ENCODE peak calls at places on chromosomes 3 and 15, in seven cellular contexts. Q, T, I, G, Z, X and M are unnamed samples.
A peak's percentile ranks its signal among the peaks of the same experiment; 100 is the strongest.

GRCh38 chr3:177358968-177359600 is 161.8 kb upstream of the TBL1XR1 start:
- DNase-seq in I (no peak), Q (no peak), X (peak; percentile 57), Z (peak; percentile 72), G (peak; percentile 58), T (peak; percentile 82), M (peak; percentile 45)

GRCh38 chr15:100043069-100043641 is 298.6 kb downstream of the ADAMTS17 start:
- DNase-seq in I (peak; percentile 57), G (no peak), T (no peak), X (no peak), Q (peak; percentile 50), Z (no peak), M (no peak)

GRCh38 chr3:127836004-127836882 is 13.9 kb upstream of the MGLL start:
- DNase-seq in X (no peak), T (no peak), Z (no peak), I (no peak), Q (no peak), G (no peak), M (peak; percentile 88)

GRCh38 chr3:167653750-167654149 is at the start of gene WDR49:
- DNase-seq in Q (no peak), T (peak; percentile 49), G (no peak), I (no peak), X (no peak), Z (no peak), M (peak; percentile 4)

GRCh38 chr3:73604491-73604890 is 20.2 kb downstream of the PDZRN3 start:
- DNase-seq in X (no peak), Q (no peak), T (no peak), G (no peak), Z (no peak), I (no peak), M (no peak)

GRCh38 chr3:172106989-172107388 is 67.6 kb downstream of the FNDC3B start:
- DNase-seq in I (peak; percentile 38), X (peak; percentile 20), T (no peak), G (peak; percentile 43), Z (no peak), Q (no peak), M (peak; percentile 42)

GRCh38 chr15:55993111-55993803 is at the start of gene NEDD4:
- DNase-seq in Q (peak; percentile 96), G (peak; percentile 87), Z (peak; percentile 79), T (peak; percentile 85), I (peak; percentile 57), X (peak; percentile 91), M (peak; percentile 95)

GRCh38 chr3:168054447-168054846 is 41.3 kb downstream of the GOLIM4 start:
- DNase-seq in G (no peak), X (no peak), Q (no peak), Z (no peak), T (no peak), I (no peak), M (no peak)

GRCh38 chr3:153289334-153289808 is 127.3 kb downstream of the RAP2B start:
- DNase-seq in Q (peak; percentile 54), Z (no peak), T (no peak), I (peak; percentile 14), G (no peak), X (peak; percentile 6), M (no peak)

GRCh38 chr3:150324825-150325224 is 83.3 kb upstream of the TSC22D2 start:
- DNase-seq in T (no peak), Z (no peak), X (no peak), Q (no peak), I (no peak), G (no peak), M (no peak)

GRCh38 chr3:60552581-60552980 is 698.7 kb downstream of the FHIT start:
- DNase-seq in G (no peak), Q (no peak), Z (no peak), I (peak; percentile 4), X (no peak), T (no peak), M (no peak)

GRCh38 chr15:78881681-78882080 is 9.0 kb downstream of the MORF4L1 start:
- DNase-seq in X (no peak), T (no peak), Q (no peak), Z (no peak), I (no peak), G (no peak), M (no peak)

GRCh38 chr3:179811321-179812095 is 158.7 kb downstream of the USP13 start:
- DNase-seq in X (peak; percentile 70), G (peak; percentile 13), T (peak; percentile 57), Q (peak; percentile 85), I (peak; percentile 35), Z (peak; percentile 44), M (peak; percentile 48)

GRCh38 chr15:96544162-96544756 is 213.8 kb downstream of the NR2F2 start:
- DNase-seq in T (no peak), X (no peak), Q (no peak), I (no peak), G (no peak), Z (no peak), M (no peak)

GRCh38 chr3:14452676-14453367 is 50.4 kb downstream of the SLC6A6 start:
- DNase-seq in X (no peak), T (no peak), G (no peak), Q (peak; percentile 98), I (peak; percentile 76), Z (no peak), M (no peak)

GRCh38 chr3:141456328-141456689 is 30.5 kb upstream of the RASA2 start:
- DNase-seq in Z (no peak), T (no peak), G (no peak), Q (peak; percentile 99), I (no peak), X (no peak), M (no peak)

GRCh38 chr3:34381243-34381642 is 582.8 kb downstream of the PDCD6IP start:
- DNase-seq in Q (no peak), T (no peak), G (no peak), I (no peak), X (no peak), Z (no peak), M (no peak)

GRCh38 chr3:179234244-179234643 is 16.7 kb downstream of the KCNMB3 start:
- DNase-seq in X (no peak), Z (no peak), T (no peak), I (no peak), Q (peak; percentile 11), G (no peak), M (no peak)

GRCh38 chr3:33636125-33636855 is 81.8 kb downstream of the CLASP2 start:
- DNase-seq in Z (no peak), X (peak; percentile 69), T (no peak), Q (peak; percentile 75), G (no peak), I (peak; percentile 38), M (peak; percentile 40)

GRCh38 chr3:192851821-192852352 is 65.8 kb downstream of the MB21D2 start:
- DNase-seq in I (peak; percentile 88), Z (no peak), G (no peak), X (no peak), T (no peak), Q (peak; percentile 90), M (no peak)

GRCh38 chr3:98725352-98725751 is 37.8 kb upstream of the ST3GAL6 start:
- DNase-seq in G (no peak), T (no peak), X (no peak), Q (no peak), Z (no peak), I (no peak), M (no peak)

GRCh38 chr3:164879201-164879600 is 199.1 kb downstream of the SI start:
- DNase-seq in Q (no peak), Z (no peak), G (no peak), I (peak; percentile 10), X (peak; percentile 15), T (no peak), M (no peak)

GRCh38 chr3:29513236-29513635 is 232.4 kb downstream of the RBMS3 start:
- DNase-seq in Q (no peak), Z (no peak), I (no peak), T (no peak), G (no peak), X (no peak), M (no peak)

GRCh38 chr15:74964794-74965193 is 8.2 kb upstream of the RPP25 start:
- DNase-seq in I (no peak), X (no peak), G (no peak), T (no peak), Q (peak; percentile 41), Z (no peak), M (no peak)

GRCh38 chr3:45330500-45331295 is 57.7 kb upstream of the LARS2 start:
- DNase-seq in Z (no peak), I (no peak), G (no peak), T (no peak), Q (no peak), X (no peak), M (no peak)

GRCh38 chr3:16406579-16406978 is 106.9 kb downstream of the RFTN1 start:
- DNase-seq in Z (no peak), T (no peak), G (no peak), Q (no peak), X (no peak), I (no peak), M (no peak)

GRCh38 chr15:89326316-89326715 is 8.3 kb downstream of the POLG start:
- DNase-seq in Q (no peak), G (no peak), X (no peak), I (no peak), Z (no peak), T (no peak), M (no peak)
- TF ChIP-seq CTCF in Q (no peak), G (no peak), X (no peak), I (no peak), Z (no peak), T (no peak), M (no peak)

GRCh38 chr3:31449318-31449717 is 83.4 kb upstream of the STT3B start:
- DNase-seq in X (no peak), T (no peak), Z (no peak), G (no peak), I (no peak), Q (no peak), M (no peak)

GRCh38 chr3:31446411-31446810 is 86.3 kb upstream of the STT3B start:
- DNase-seq in G (no peak), T (no peak), I (no peak), X (no peak), Q (no peak), Z (no peak), M (no peak)

GRCh38 chr3:31448035-31448881 is 84.5 kb upstream of the STT3B start:
- DNase-seq in X (no peak), Z (peak; percentile 63), Q (peak; percentile 8), I (no peak), T (peak; percentile 74), G (no peak), M (no peak)

GRCh38 chr3:31450345-31450744 is 82.4 kb upstream of the STT3B start:
- DNase-seq in G (no peak), Q (no peak), X (no peak), T (no peak), I (no peak), Z (no peak), M (no peak)

GRCh38 chr3:31448882-31449243 is 83.9 kb upstream of the STT3B start:
- DNase-seq in X (no peak), G (no peak), T (no peak), Q (no peak), Z (no peak), I (no peak), M (no peak)
- TF ChIP-seq CTCF in X (no peak), G (peak; percentile 5), T (no peak), Q (no peak), Z (no peak), I (no peak), M (no peak)

GRCh38 chr3:130786306-130786705 is 39.7 kb upstream of the PIK3R4 start:
- DNase-seq in T (no peak), I (no peak), G (no peak), Q (no peak), X (no peak), Z (no peak), M (no peak)
- TF ChIP-seq CTCF in T (no peak), I (no peak), G (no peak), Q (no peak), X (no peak), Z (no peak), M (no peak)

GRCh38 chr3:43838877-43839276 is 148.1 kb downstream of the ABHD5 start:
- DNase-seq in Z (peak; percentile 22), Q (no peak), X (no peak), I (no peak), G (no peak), T (no peak), M (no peak)
- TF ChIP-seq CTCF in Z (no peak), Q (no peak), X (no peak), I (peak; percentile 5), G (no peak), T (peak; percentile 66), M (no peak)